ENCODE peak calls at places on chromosome 12, in four cellular contexts. M is GM23248; S is activated T-helper 1 cell treated with anti-CD3 and anti-CD28 coated beads, Interleukin-2, amount 50 U/mL, for 16 hours; T is HS-27A. Z is an unnamed sample.

GRCh38 chr12:56900583-56900982 is 33.6 kb downstream of the SDR9C7 start:
- DNase-seq in M (peak), S (no peak), T (peak), Z (peak)

GRCh38 chr12:108271951-108272729 is 67.0 kb downstream of the CMKLR1 start:
- DNase-seq in M (no peak), S (no peak), T (no peak), Z (no peak)

GRCh38 chr12:13044859-13045384 is 741 bp downstream of the FAM234B start:
- DNase-seq in M (peak), S (no peak), T (no peak), Z (peak)

GRCh38 chr12:11553871-11554533 is 95.5 kb upstream of the ETV6 start:
- DNase-seq in M (peak), S (no peak), T (no peak), Z (peak)

GRCh38 chr12:70190252-70191010 is 52.8 kb upstream of the CNOT2 start:
- DNase-seq in M (peak), S (no peak), T (peak), Z (peak)

GRCh38 chr12:12939888-12940287 is 12.1 kb downstream of the GPRC5D start:
- DNase-seq in M (no peak), S (no peak), T (no peak), Z (no peak)

GRCh38 chr12:104643921-104644669 is 187.3 kb downstream of the CHST11 start:
- DNase-seq in M (no peak), S (no peak), T (no peak), Z (no peak)

GRCh38 chr12:121795029-121795977 is 1.8 kb upstream of the RHOF start:
- DNase-seq in M (peak), S (peak), T (no peak), Z (peak)

GRCh38 chr12:7555752-7556151 is 52.2 kb upstream of the CD163 start:
- DNase-seq in M (peak), S (no peak), T (peak), Z (peak)

GRCh38 chr12:109446-109845 is 42.9 kb downstream of the IQSEC3 start:
- DNase-seq in M (no peak), S (no peak), T (no peak), Z (no peak)

GRCh38 chr12:98736352-98737326 is 91.5 kb downstream of the APAF1 start:
- DNase-seq in M (no peak), S (no peak), T (no peak), Z (no peak)

GRCh38 chr12:90672081-90672480 is 282.9 kb downstream of the CCER1 start:
- DNase-seq in M (peak), S (no peak), T (no peak), Z (no peak)

GRCh38 chr12:31246470-31246850 is 79.5 kb downstream of the SINHCAF start:
- DNase-seq in M (peak), S (no peak), T (no peak), Z (peak)

GRCh38 chr12:977163-977562 is 13.9 kb upstream of the ERC1 start:
- DNase-seq in M (no peak), S (no peak), T (no peak), Z (no peak)

GRCh38 chr12:95626854-95627253 is 75.6 kb upstream of the USP44 start:
- DNase-seq in M (no peak), S (no peak), T (no peak), Z (no peak)

GRCh38 chr12:104701756-104702155 is 245.0 kb downstream of the CHST11 start:
- DNase-seq in M (no peak), S (no peak), T (no peak), Z (no peak)

GRCh38 chr12:57145460-57146059 is 1.9 kb downstream of the LRP1-AS start:
- DNase-seq in M (peak), S (no peak), T (no peak), Z (peak)

GRCh38 chr12:115245005-115245404 is 561.0 kb upstream of the TBX3 start:
- DNase-seq in M (no peak), S (no peak), T (no peak), Z (no peak)

GRCh38 chr12:38921025-38921677 is 15.8 kb upstream of the CPNE8 start:
- DNase-seq in M (peak), S (no peak), T (peak), Z (no peak)

GRCh38 chr12:31325524-31325875 is 450 bp downstream of the SINHCAF start:
- DNase-seq in M (no peak), S (no peak), T (no peak), Z (no peak)